ENCODE peak calls at places on chromosomes 12 and 14, in five cellular contexts. G is thoracic aorta, O is psoas muscle, H is left lung, F is transverse colon. U is an unnamed sample. For H3K4me1, the result is how much of the 10 kb centered on the place peaks cover.

GRCh38 chr12:93597608-93598007 is 25.1 kb downstream of the SOCS2 start:
- DNase-seq in G (no peak), O (no peak), H (no peak), F (no peak), U (no peak)

GRCh38 chr12:114869091-114869834 is 185.3 kb upstream of the TBX3 start:
- DNase-seq in G (no peak), O (no peak), H (no peak), F (no peak), U (no peak)

GRCh38 chr12:55743131-55743921 is 404 bp downstream of the GDF11 start:
- DNase-seq in G (no peak), O (peak), H (peak), F (peak), U (peak)

GRCh38 chr12:30980886-30981662 is 54.5 kb downstream of the TSPAN11 start:
- DNase-seq in G (no peak), O (no peak), H (peak), F (no peak), U (no peak)

GRCh38 chr12:103973909-103974308 is 8.2 kb downstream of the TDG start:
- DNase-seq in G (no peak), O (no peak), H (no peak), F (no peak), U (no peak)

GRCh38 chr12:132557969-132558856 is 52.2 kb downstream of the LRCOL1 start:
- DNase-seq in G (no peak), O (no peak), H (no peak), F (no peak), U (no peak)

GRCh38 chr14:101040538-101041442 is 137.3 kb upstream of the RTL1 start:
- DNase-seq in G (no peak), O (no peak), H (peak), F (no peak), U (no peak)

GRCh38 chr12:53039851-53040250 is 10.0 kb upstream of the TNS2 start:
- DNase-seq in G (no peak), O (no peak), H (no peak), F (no peak), U (no peak)

GRCh38 chr14:94043111-94043755 is 17.1 kb downstream of the OTUB2 start:
- DNase-seq in G (no peak), O (no peak), H (no peak), F (no peak), U (no peak)

GRCh38 chr14:68687746-68688145 is 105.1 kb downstream of the ZFP36L1 start:
- DNase-seq in G (no peak), O (no peak), H (no peak), F (no peak), U (no peak)

GRCh38 chr12:57477710-57478681 is 1.7 kb downstream of the ARHGAP9 start:
- DNase-seq in G (no peak), O (no peak), H (no peak), F (no peak), U (no peak)

GRCh38 chr14:23099212-23099861 is 4.0 kb downstream of the C14orf119 start:
- DNase-seq in G (no peak), O (no peak), H (no peak), F (no peak), U (no peak)

GRCh38 chr12:98513379-98514318 is 1.7 kb upstream of the TMPO start:
- DNase-seq in G (no peak), O (no peak), H (no peak), F (no peak), U (no peak)
- H3K4me3 ChIP-seq in G (peak), O (peak), H (peak), F (peak), U (no peak)

GRCh38 chr12:8594072-8594471 is 18.6 kb downstream of the AICDA start:
- DNase-seq in G (no peak), O (no peak), H (no peak), F (no peak), U (no peak)

GRCh38 chr12:8590842-8591545 is 21.7 kb downstream of the AICDA start:
- DNase-seq in G (no peak), O (no peak), H (no peak), F (no peak), U (no peak)

GRCh38 chr12:8593246-8593645 is 19.4 kb downstream of the AICDA start:
- DNase-seq in G (no peak), O (no peak), H (no peak), F (no peak), U (no peak)

DNA sequence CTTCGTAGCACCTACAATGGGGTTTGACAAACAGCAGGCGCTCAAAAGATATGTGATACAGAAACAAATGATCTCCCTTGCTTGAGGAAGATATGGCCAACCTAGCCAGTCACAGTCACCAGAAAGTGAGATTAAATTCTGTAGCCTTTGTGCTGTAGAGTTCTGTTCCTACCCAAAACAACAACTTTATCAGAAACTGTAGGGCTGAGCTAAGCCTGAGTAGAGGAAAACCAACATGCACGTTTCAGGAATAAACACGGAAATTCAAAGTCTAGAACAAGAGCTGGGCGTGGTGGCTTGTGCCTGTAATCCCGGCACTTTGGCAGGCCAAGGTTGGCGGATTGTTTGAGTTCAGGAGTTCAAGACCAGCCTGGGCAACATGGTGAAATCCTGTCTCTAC is 23.0 kb downstream of the AICDA start:
- DNase-seq in G (no peak), O (no peak), H (no peak), F (no peak), U (no peak)
- H3K4me1 ChIP-seq in G (under half), O (under half), H (under half), F (under half), U (under half)

GRCh38 chr14:21040370-21040925 is 1.7 kb upstream of the RNASE7 start:
- DNase-seq in G (no peak), O (no peak), H (no peak), F (no peak), U (no peak)

GRCh38 chr14:21041676-21042433 is at the start of gene RNASE7:
- DNase-seq in G (no peak), O (peak), H (no peak), F (no peak), U (no peak)

GRCh38 chr14:21038416-21039058 is 3.6 kb upstream of the RNASE7 start:
- DNase-seq in G (no peak), O (no peak), H (no peak), F (no peak), U (no peak)

GRCh38 chr14:21039059-21039422 is 3.1 kb upstream of the RNASE7 start:
- DNase-seq in G (no peak), O (peak), H (peak), F (peak), U (peak)

GRCh38 chr14:21039585-21040369 is 2.4 kb upstream of the RNASE7 start:
- DNase-seq in G (no peak), O (peak), H (no peak), F (peak), U (peak)
- H3K27ac ChIP-seq in G (peak), O (peak), H (peak), F (peak), U (peak)

GRCh38 chr14:33564774-33565630 is 385.9 kb downstream of the EGLN3 start:
- DNase-seq in G (no peak), O (no peak), H (no peak), F (no peak), U (no peak)
- H3K4me3 ChIP-seq in G (no peak), O (no peak), H (no peak), F (no peak), U (no peak)

GRCh38 chr12:111408686-111409402 is 3.1 kb downstream of the SH2B3 start:
- DNase-seq in G (no peak), O (no peak), H (no peak), F (no peak), U (no peak)

GRCh38 chr12:111409403-111410228 is 3.9 kb downstream of the SH2B3 start:
- DNase-seq in G (peak), O (peak), H (peak), F (no peak), U (no peak)

GRCh38 chr12:111411187-111411764 is 5.6 kb downstream of the SH2B3 start:
- DNase-seq in G (no peak), O (no peak), H (no peak), F (no peak), U (no peak)

GRCh38 chr12:111412007-111412829 is 6.5 kb downstream of the SH2B3 start:
- DNase-seq in G (no peak), O (no peak), H (no peak), F (no peak), U (no peak)

GRCh38 chr12:111410229-111411186 is 4.8 kb downstream of the SH2B3 start:
- DNase-seq in G (no peak), O (no peak), H (no peak), F (no peak), U (no peak)
- H3K4me1 ChIP-seq in G (half or more), O (under half), H (under half), F (under half), U (under half)